ENCODE peak calls at places on chromosome 20, in four cellular contexts. F is transverse colon, O is breast epithelium, G is Peyer's patch. C is an unnamed sample. For H3K9me3, the result is how much of the 10 kb centered on the place peaks cover.

GRCh38 chr20:5526516-5526915 is 209.8 kb upstream of the PROKR2 start:
- DNase-seq in F (no peak), O (no peak), G (peak), C (no peak)

GRCh38 chr20:29497261-29497671 is 1760.2 kb upstream of the DEFB115 start:
- DNase-seq in F (no peak), O (no peak), G (no peak), C (peak)

GRCh38 chr20:43726811-43727338 is at the start of gene GTSF1L:
- DNase-seq in F (no peak), O (no peak), G (no peak), C (no peak)

GRCh38 chr20:46122071-46122470 is 4.0 kb downstream of the CD40 start:
- DNase-seq in F (no peak), O (no peak), G (no peak), C (no peak)

GRCh38 chr20:51359947-51360346 is 182.6 kb downstream of the NFATC2 start:
- DNase-seq in F (no peak), O (no peak), G (no peak), C (no peak)

GRCh38 chr20:53813728-53814459 is 220.3 kb upstream of the ZNF217 start:
- DNase-seq in F (no peak), O (no peak), G (no peak), C (no peak)

GRCh38 chr20:44748005-44748370 is 2.3 kb downstream of the KCNK15 start:
- DNase-seq in F (no peak), O (no peak), G (no peak), C (no peak)

GRCh38 chr20:49287555-49288249 is 9.8 kb upstream of the ZNFX1 start:
- DNase-seq in F (no peak), O (no peak), G (no peak), C (no peak)

DNA sequence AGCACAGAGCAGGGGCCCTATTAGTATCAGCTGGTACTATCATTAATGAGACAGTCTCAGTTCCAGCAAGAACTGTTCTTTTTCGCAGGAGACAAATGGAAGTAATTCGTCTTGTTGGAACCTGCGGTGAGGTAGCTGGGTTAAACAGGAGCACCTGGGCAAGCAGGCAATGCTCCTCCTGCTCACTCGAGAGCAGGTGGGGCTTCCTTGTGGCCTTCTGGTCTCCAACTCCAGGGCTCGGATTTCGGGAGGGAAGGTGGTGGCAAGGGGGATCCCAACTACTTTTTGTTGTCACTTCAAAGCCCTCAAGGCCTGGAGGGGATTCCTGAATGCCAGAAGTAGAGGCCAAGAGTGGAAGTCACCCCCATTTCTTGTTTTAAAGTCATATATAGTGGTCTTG is 1.3 kb upstream of the SPEF1 start:
- DNase-seq in F (no peak), O (no peak), G (no peak), C (no peak)
- TF ChIP-seq POLR2A in F (no peak), O (no peak), G (no peak), C (no peak)

GRCh38 chr20:42018979-42019378 is 400.8 kb upstream of the CHD6 start:
- DNase-seq in F (no peak), O (no peak), G (no peak), C (no peak)
- TF ChIP-seq CTCF in F (no peak), O (no peak), G (no peak), C (no peak)

DNA sequence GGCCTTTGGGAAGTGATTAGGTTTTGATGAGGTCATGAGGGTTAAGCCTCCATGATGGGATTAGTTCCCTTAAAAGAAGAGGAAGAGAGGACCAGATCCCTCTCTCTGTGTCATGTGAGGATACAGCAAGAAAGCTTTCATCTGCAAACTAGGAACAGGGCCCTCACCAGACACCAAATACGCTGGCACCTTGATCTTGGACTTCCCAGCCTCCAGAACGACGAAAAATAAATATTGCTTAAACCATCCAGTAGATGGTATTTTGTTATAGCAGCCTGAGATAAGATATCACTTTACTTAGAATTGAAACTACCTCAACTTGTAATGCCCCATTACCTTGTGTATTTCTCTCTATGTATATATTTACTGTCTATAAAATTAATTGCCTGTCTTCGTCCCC is 65.4 kb upstream of the NNAT start:
- DNase-seq in F (no peak), O (no peak), G (no peak), C (no peak)
- H3K9me3 ChIP-seq in F (under half), O (under half), G (under half), C (under half)

GRCh38 chr20:62388839-62389600 is 2.1 kb downstream of the RPS21 start:
- DNase-seq in F (no peak), O (no peak), G (no peak), C (no peak)
- TF ChIP-seq POLR2A in F (no peak), O (no peak), G (no peak), C (no peak)

DNA sequence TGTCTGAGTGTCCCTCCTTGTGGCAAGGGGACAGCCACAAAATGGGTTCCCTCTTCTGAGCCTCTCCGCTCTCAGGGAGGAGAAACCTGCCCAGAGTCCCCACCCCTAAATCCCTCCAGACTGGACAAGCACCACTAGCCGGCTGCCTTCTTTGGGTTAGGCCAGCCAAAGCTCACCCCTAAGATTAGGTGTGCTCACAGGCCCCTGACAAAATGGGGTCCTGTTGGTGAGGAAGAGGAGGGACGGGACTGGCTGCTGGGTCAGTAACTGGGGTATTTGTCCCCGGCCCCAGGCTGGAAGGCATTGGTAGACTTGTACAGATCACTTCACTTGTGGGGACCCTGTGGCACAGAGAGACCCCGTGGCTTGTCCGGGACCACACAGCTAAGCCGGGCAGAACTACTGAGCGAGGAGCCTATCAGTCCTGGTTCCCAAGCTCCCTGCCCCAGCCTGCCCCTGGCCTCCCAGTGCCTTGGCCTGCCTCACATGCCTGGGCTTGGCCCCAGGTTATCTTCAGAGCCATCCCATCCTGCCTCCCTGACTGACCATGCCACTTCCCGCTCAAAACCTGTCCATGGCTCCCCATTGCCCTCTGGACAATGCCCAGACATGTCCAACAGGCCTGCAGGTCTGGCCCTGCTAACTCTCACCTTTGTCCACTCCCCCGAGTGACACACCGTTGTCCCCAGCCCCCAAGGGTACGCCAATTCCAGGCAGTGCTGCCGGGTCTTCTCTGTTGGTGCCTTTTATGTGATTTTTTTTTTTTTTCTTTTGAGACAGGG is 10.5 kb upstream of the AVP start:
- DNase-seq in F (no peak), O (no peak), G (no peak), C (no peak)
- TF ChIP-seq CTCF in F (no peak), O (no peak), G (no peak), C (no peak)

DNA sequence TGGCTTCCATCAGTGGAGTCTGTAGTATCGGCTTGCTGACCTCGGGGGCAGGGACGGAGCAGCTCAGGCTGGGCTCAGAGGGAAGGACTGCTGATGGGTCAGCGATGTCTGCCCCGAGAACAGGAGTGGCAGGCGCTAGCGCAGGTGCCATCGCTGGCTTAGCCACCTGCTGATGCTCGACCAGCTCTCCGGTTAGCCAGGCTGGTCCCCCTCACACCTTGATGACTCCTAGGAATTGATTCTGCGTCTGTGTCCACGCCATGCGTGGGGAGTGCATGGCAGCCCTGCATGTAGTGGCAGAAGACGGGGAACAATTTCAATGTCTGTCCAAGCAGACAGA is 6.6 kb downstream of the SS18L1 start:
- DNase-seq in F (no peak), O (no peak), G (no peak), C (no peak)
- H3K9me3 ChIP-seq in F (under half), O (under half), G (under half), C (under half)

DNA sequence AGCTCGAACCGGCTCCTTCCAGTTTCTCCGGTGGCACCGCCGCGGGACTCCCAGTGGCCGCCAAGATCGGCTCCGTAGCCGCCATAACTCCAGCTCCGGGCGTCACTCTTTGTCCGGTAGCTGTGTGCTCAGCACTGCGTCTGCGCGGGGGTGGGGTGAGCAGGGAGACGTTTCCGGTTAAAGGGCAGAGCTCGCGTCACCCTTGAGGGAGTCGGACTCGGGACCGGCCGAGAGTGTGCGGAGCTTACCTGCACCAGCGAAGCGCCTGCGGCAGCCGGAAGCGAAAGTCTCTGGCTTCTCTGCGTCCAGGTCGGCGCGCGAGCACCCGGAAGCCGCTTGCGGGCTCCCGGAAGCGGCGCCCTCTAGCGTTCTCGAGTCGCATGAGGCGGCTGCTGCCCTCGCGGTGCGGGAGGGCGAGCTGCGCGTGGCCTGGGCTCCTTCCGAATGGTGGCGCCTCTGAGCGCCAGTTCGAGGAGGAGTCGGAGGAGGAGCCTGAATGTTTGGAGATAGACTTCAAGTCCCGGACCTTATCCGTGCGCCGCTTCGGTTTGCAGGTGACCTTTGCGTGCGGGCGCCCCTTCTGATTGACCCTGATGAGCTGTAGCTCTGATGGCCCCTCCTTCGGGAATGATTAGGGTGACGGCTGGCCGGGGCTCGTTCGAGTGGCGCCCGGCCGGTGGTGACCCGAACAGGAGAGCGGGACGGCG is at the start of gene SCAND1:
- DNase-seq in F (peak), O (peak), G (peak), C (peak)
- TF ChIP-seq POLR2A in F (peak), O (peak), G (peak), C (peak)